ENCODE peak calls at places on chromosome 1, in eight cellular contexts. One of them, this sample, is unnamed.

GRCh38 chr1:184110253-184111204 is 59.0 kb downstream of the TSEN15 start:
- DNase-seq in astrocyte: no peak
- DNase-seq in MM.1S: no peak
- DNase-seq in mammary epithelial cell: no peak
- DNase-seq in fibroblast of lung: no peak
- DNase-seq in SK-N-SH: peak
- DNase-seq in PC-3: no peak
- DNase-seq in H9: peak
- DNase-seq in this sample: no peak

GRCh38 chr1:93603581-93603980 is 78.1 kb downstream of the BCAR3 start:
- DNase-seq in SK-N-SH: no peak
- DNase-seq in mammary epithelial cell: no peak
- DNase-seq in astrocyte: no peak
- DNase-seq in H9: no peak
- DNase-seq in MM.1S: no peak
- DNase-seq in fibroblast of lung: no peak
- DNase-seq in PC-3: no peak
- DNase-seq in this sample: no peak

GRCh38 chr1:107262472-107263286 is 121.8 kb downstream of the NTNG1 start:
- DNase-seq in astrocyte: peak
- DNase-seq in H9: no peak
- DNase-seq in PC-3: peak
- DNase-seq in mammary epithelial cell: peak
- DNase-seq in fibroblast of lung: no peak
- DNase-seq in SK-N-SH: no peak
- DNase-seq in MM.1S: no peak
- DNase-seq in this sample: no peak

GRCh38 chr1:17287377-17287776 is 20.6 kb upstream of the PADI4 start:
- DNase-seq in mammary epithelial cell: peak
- DNase-seq in PC-3: peak
- DNase-seq in astrocyte: peak
- DNase-seq in H9: no peak
- DNase-seq in SK-N-SH: no peak
- DNase-seq in fibroblast of lung: peak
- DNase-seq in MM.1S: no peak
- DNase-seq in this sample: no peak

GRCh38 chr1:51957618-51958017 is 32.9 kb downstream of the RAB3B start:
- DNase-seq in PC-3: no peak
- DNase-seq in fibroblast of lung: no peak
- DNase-seq in H9: peak
- DNase-seq in SK-N-SH: no peak
- DNase-seq in mammary epithelial cell: no peak
- DNase-seq in MM.1S: no peak
- DNase-seq in astrocyte: no peak
- DNase-seq in this sample: peak

GRCh38 chr1:206447792-206448191 is 22.5 kb upstream of the IKBKE start:
- DNase-seq in mammary epithelial cell: peak
- DNase-seq in astrocyte: peak
- DNase-seq in SK-N-SH: no peak
- DNase-seq in MM.1S: no peak
- DNase-seq in fibroblast of lung: no peak
- DNase-seq in PC-3: peak
- DNase-seq in H9: no peak
- DNase-seq in this sample: no peak

GRCh38 chr1:60222492-60223369 is 149.2 kb upstream of the C1orf87 start:
- DNase-seq in SK-N-SH: peak
- DNase-seq in mammary epithelial cell: no peak
- DNase-seq in astrocyte: no peak
- DNase-seq in PC-3: no peak
- DNase-seq in fibroblast of lung: no peak
- DNase-seq in H9: no peak
- DNase-seq in MM.1S: no peak
- DNase-seq in this sample: no peak

GRCh38 chr1:180266275-180267210 is 36.5 kb downstream of the LHX4 start:
- DNase-seq in H9: peak
- DNase-seq in MM.1S: no peak
- DNase-seq in PC-3: no peak
- DNase-seq in fibroblast of lung: no peak
- DNase-seq in astrocyte: no peak
- DNase-seq in mammary epithelial cell: no peak
- DNase-seq in SK-N-SH: no peak
- DNase-seq in this sample: no peak

GRCh38 chr1:213464786-213465460 is 413.9 kb downstream of the RPS6KC1 start:
- DNase-seq in astrocyte: no peak
- DNase-seq in mammary epithelial cell: peak
- DNase-seq in fibroblast of lung: no peak
- DNase-seq in SK-N-SH: no peak
- DNase-seq in MM.1S: peak
- DNase-seq in H9: no peak
- DNase-seq in PC-3: peak
- DNase-seq in this sample: no peak

GRCh38 chr1:197464039-197464438 is 196.0 kb downstream of the CRB1 start:
- DNase-seq in astrocyte: peak
- DNase-seq in SK-N-SH: no peak
- DNase-seq in MM.1S: no peak
- DNase-seq in H9: no peak
- DNase-seq in mammary epithelial cell: no peak
- DNase-seq in PC-3: no peak
- DNase-seq in fibroblast of lung: peak
- DNase-seq in this sample: no peak

GRCh38 chr1:197466813-197467212 is 198.8 kb downstream of the CRB1 start:
- DNase-seq in MM.1S: no peak
- DNase-seq in fibroblast of lung: no peak
- DNase-seq in mammary epithelial cell: no peak
- DNase-seq in PC-3: no peak
- DNase-seq in SK-N-SH: no peak
- DNase-seq in astrocyte: no peak
- DNase-seq in H9: no peak
- DNase-seq in this sample: no peak

GRCh38 chr1:197462539-197462938 is 194.5 kb downstream of the CRB1 start:
- DNase-seq in astrocyte: no peak
- DNase-seq in H9: no peak
- DNase-seq in SK-N-SH: no peak
- DNase-seq in PC-3: no peak
- DNase-seq in mammary epithelial cell: no peak
- DNase-seq in fibroblast of lung: no peak
- DNase-seq in MM.1S: no peak
- DNase-seq in this sample: no peak

GRCh38 chr1:197465528-197466205 is 197.6 kb downstream of the CRB1 start:
- DNase-seq in SK-N-SH: no peak
- DNase-seq in PC-3: no peak
- DNase-seq in astrocyte: no peak
- DNase-seq in MM.1S: peak
- DNase-seq in H9: no peak
- DNase-seq in mammary epithelial cell: no peak
- DNase-seq in fibroblast of lung: no peak
- DNase-seq in this sample: no peak

GRCh38 chr1:197463142-197463541 is 195.1 kb downstream of the CRB1 start:
- DNase-seq in H9: no peak
- DNase-seq in MM.1S: peak
- DNase-seq in SK-N-SH: no peak
- DNase-seq in astrocyte: no peak
- DNase-seq in fibroblast of lung: no peak
- DNase-seq in PC-3: no peak
- DNase-seq in mammary epithelial cell: no peak
- DNase-seq in this sample: no peak
- TF ChIP-seq CTCF in H9: no peak
- TF ChIP-seq CTCF in MM.1S: no peak
- TF ChIP-seq CTCF in SK-N-SH: no peak
- TF ChIP-seq CTCF in astrocyte: no peak
- TF ChIP-seq CTCF in fibroblast of lung: no peak
- TF ChIP-seq CTCF in PC-3: no peak
- TF ChIP-seq CTCF in mammary epithelial cell: no peak
- TF ChIP-seq CTCF in this sample: no peak

GRCh38 chr1:246367046-246367445 is 140.0 kb downstream of the SMYD3 start:
- DNase-seq in PC-3: no peak
- DNase-seq in SK-N-SH: no peak
- DNase-seq in astrocyte: no peak
- DNase-seq in fibroblast of lung: peak
- DNase-seq in mammary epithelial cell: no peak
- DNase-seq in H9: no peak
- DNase-seq in MM.1S: no peak
- DNase-seq in this sample: no peak

GRCh38 chr1:246365708-246366107 is 141.4 kb downstream of the SMYD3 start:
- DNase-seq in SK-N-SH: no peak
- DNase-seq in fibroblast of lung: no peak
- DNase-seq in astrocyte: no peak
- DNase-seq in H9: no peak
- DNase-seq in mammary epithelial cell: no peak
- DNase-seq in MM.1S: no peak
- DNase-seq in PC-3: no peak
- DNase-seq in this sample: no peak

GRCh38 chr1:246364415-246364941 is 142.6 kb downstream of the SMYD3 start:
- DNase-seq in astrocyte: no peak
- DNase-seq in MM.1S: no peak
- DNase-seq in mammary epithelial cell: no peak
- DNase-seq in PC-3: no peak
- DNase-seq in H9: no peak
- DNase-seq in SK-N-SH: no peak
- DNase-seq in fibroblast of lung: no peak
- DNase-seq in this sample: no peak
- H3K9ac ChIP-seq in astrocyte: no peak
- H3K9ac ChIP-seq in MM.1S: no peak
- H3K9ac ChIP-seq in mammary epithelial cell: no peak
- H3K9ac ChIP-seq in PC-3: no peak
- H3K9ac ChIP-seq in H9: no peak
- H3K9ac ChIP-seq in SK-N-SH: no peak
- H3K9ac ChIP-seq in fibroblast of lung: no peak
- H3K9ac ChIP-seq in this sample: no peak

GRCh38 chr1:244029137-244029536 is 21.9 kb upstream of the ZBTB18 start:
- DNase-seq in PC-3: peak
- DNase-seq in MM.1S: no peak
- DNase-seq in fibroblast of lung: no peak
- DNase-seq in SK-N-SH: no peak
- DNase-seq in astrocyte: no peak
- DNase-seq in H9: no peak
- DNase-seq in mammary epithelial cell: no peak
- DNase-seq in this sample: no peak
- TF ChIP-seq CTCF in PC-3: peak
- TF ChIP-seq CTCF in MM.1S: no peak
- TF ChIP-seq CTCF in fibroblast of lung: peak
- TF ChIP-seq CTCF in SK-N-SH: peak
- TF ChIP-seq CTCF in astrocyte: no peak
- TF ChIP-seq CTCF in H9: no peak
- TF ChIP-seq CTCF in mammary epithelial cell: no peak
- TF ChIP-seq CTCF in this sample: no peak

GRCh38 chr1:204685236-204686006 is at the start of gene LRRN2:
- DNase-seq in MM.1S: no peak
- DNase-seq in fibroblast of lung: no peak
- DNase-seq in SK-N-SH: peak
- DNase-seq in H9: peak
- DNase-seq in mammary epithelial cell: no peak
- DNase-seq in PC-3: peak
- DNase-seq in astrocyte: peak
- DNase-seq in this sample: peak
- H3K9ac ChIP-seq in MM.1S: no peak
- H3K9ac ChIP-seq in fibroblast of lung: no peak
- H3K9ac ChIP-seq in SK-N-SH: no peak
- H3K9ac ChIP-seq in H9: no peak
- H3K9ac ChIP-seq in mammary epithelial cell: no peak
- H3K9ac ChIP-seq in PC-3: peak
- H3K9ac ChIP-seq in astrocyte: no peak
- H3K9ac ChIP-seq in this sample: peak

GRCh38 chr1:31182352-31182751 is 57.3 kb downstream of the NKAIN1 start:
- DNase-seq in H9: peak
- DNase-seq in fibroblast of lung: peak
- DNase-seq in PC-3: peak
- DNase-seq in SK-N-SH: peak
- DNase-seq in astrocyte: peak
- DNase-seq in MM.1S: peak
- DNase-seq in mammary epithelial cell: peak
- DNase-seq in this sample: peak
- TF ChIP-seq CTCF in H9: no peak
- TF ChIP-seq CTCF in fibroblast of lung: peak
- TF ChIP-seq CTCF in PC-3: peak
- TF ChIP-seq CTCF in SK-N-SH: no peak
- TF ChIP-seq CTCF in astrocyte: peak
- TF ChIP-seq CTCF in MM.1S: no peak
- TF ChIP-seq CTCF in mammary epithelial cell: peak
- TF ChIP-seq CTCF in this sample: no peak

GRCh38 chr1:191034126-191034525 is 556.5 kb upstream of the BRINP3 start:
- DNase-seq in H9: no peak
- DNase-seq in PC-3: no peak
- DNase-seq in astrocyte: no peak
- DNase-seq in fibroblast of lung: no peak
- DNase-seq in MM.1S: no peak
- DNase-seq in SK-N-SH: no peak
- DNase-seq in mammary epithelial cell: no peak
- DNase-seq in this sample: no peak
- H3K9ac ChIP-seq in H9: no peak
- H3K9ac ChIP-seq in PC-3: no peak
- H3K9ac ChIP-seq in astrocyte: no peak
- H3K9ac ChIP-seq in fibroblast of lung: no peak
- H3K9ac ChIP-seq in MM.1S: no peak
- H3K9ac ChIP-seq in SK-N-SH: no peak
- H3K9ac ChIP-seq in mammary epithelial cell: no peak
- H3K9ac ChIP-seq in this sample: no peak

GRCh38 chr1:90706437-90707362 is 10.4 kb downstream of the BARHL2 start:
- DNase-seq in mammary epithelial cell: peak
- DNase-seq in SK-N-SH: peak
- DNase-seq in astrocyte: no peak
- DNase-seq in H9: peak
- DNase-seq in MM.1S: no peak
- DNase-seq in PC-3: no peak
- DNase-seq in fibroblast of lung: no peak
- DNase-seq in this sample: no peak

GRCh38 chr1:90708236-90708786 is 8.8 kb downstream of the BARHL2 start:
- DNase-seq in fibroblast of lung: no peak
- DNase-seq in SK-N-SH: no peak
- DNase-seq in mammary epithelial cell: no peak
- DNase-seq in PC-3: no peak
- DNase-seq in MM.1S: no peak
- DNase-seq in astrocyte: no peak
- DNase-seq in H9: no peak
- DNase-seq in this sample: no peak

GRCh38 chr1:90705910-90706309 is 11.2 kb downstream of the BARHL2 start:
- DNase-seq in mammary epithelial cell: no peak
- DNase-seq in MM.1S: no peak
- DNase-seq in PC-3: no peak
- DNase-seq in astrocyte: no peak
- DNase-seq in fibroblast of lung: no peak
- DNase-seq in H9: no peak
- DNase-seq in SK-N-SH: no peak
- DNase-seq in this sample: no peak

GRCh38 chr1:90707363-90707710 is 9.8 kb downstream of the BARHL2 start:
- DNase-seq in fibroblast of lung: no peak
- DNase-seq in astrocyte: peak
- DNase-seq in H9: peak
- DNase-seq in SK-N-SH: no peak
- DNase-seq in mammary epithelial cell: peak
- DNase-seq in PC-3: peak
- DNase-seq in MM.1S: no peak
- DNase-seq in this sample: no peak

GRCh38 chr1:90704817-90705216 is 12.3 kb downstream of the BARHL2 start:
- DNase-seq in PC-3: no peak
- DNase-seq in SK-N-SH: no peak
- DNase-seq in mammary epithelial cell: no peak
- DNase-seq in MM.1S: no peak
- DNase-seq in H9: peak
- DNase-seq in astrocyte: no peak
- DNase-seq in fibroblast of lung: no peak
- DNase-seq in this sample: no peak
- TF ChIP-seq CTCF in PC-3: no peak
- TF ChIP-seq CTCF in SK-N-SH: no peak
- TF ChIP-seq CTCF in mammary epithelial cell: no peak
- TF ChIP-seq CTCF in MM.1S: no peak
- TF ChIP-seq CTCF in H9: peak
- TF ChIP-seq CTCF in astrocyte: no peak
- TF ChIP-seq CTCF in fibroblast of lung: no peak
- TF ChIP-seq CTCF in this sample: no peak